ENCODE peak calls at places on chromosomes 7 and 10, in seven cellular contexts. One of them, this sample, is unnamed.

GRCh38 chr10:98713586-98713985 is 266.9 kb upstream of the HPS1 start:
- DNase-seq in uterus: no peak
- DNase-seq in Peyer's patch: no peak
- DNase-seq in transverse colon: no peak
- DNase-seq in testis: no peak
- DNase-seq in adrenal gland: no peak
- DNase-seq in prostate gland: no peak
- DNase-seq in this sample: no peak

GRCh38 chr10:78362406-78363022 is 328.9 kb downstream of the RPS24 start:
- DNase-seq in testis: no peak
- DNase-seq in transverse colon: no peak
- DNase-seq in adrenal gland: peak; percentile 39
- DNase-seq in prostate gland: no peak
- DNase-seq in uterus: no peak
- DNase-seq in Peyer's patch: no peak
- DNase-seq in this sample: no peak

GRCh38 chr7:21911341-21911875 is 34.3 kb downstream of the CDCA7L start:
- DNase-seq in Peyer's patch: no peak
- DNase-seq in transverse colon: no peak
- DNase-seq in testis: no peak
- DNase-seq in adrenal gland: no peak
- DNase-seq in uterus: no peak
- DNase-seq in prostate gland: no peak
- DNase-seq in this sample: no peak

GRCh38 chr10:21315321-21316220 is 209.9 kb downstream of the SKIDA1 start:
- DNase-seq in testis: peak; percentile 94
- DNase-seq in prostate gland: peak; percentile 57
- DNase-seq in uterus: peak; percentile 73
- DNase-seq in transverse colon: no peak
- DNase-seq in adrenal gland: peak; percentile 96
- DNase-seq in Peyer's patch: peak; percentile 17
- DNase-seq in this sample: peak; percentile 57

GRCh38 chr10:62121197-62121550 is 147.5 kb downstream of the RTKN2 start:
- DNase-seq in testis: no peak
- DNase-seq in Peyer's patch: no peak
- DNase-seq in prostate gland: no peak
- DNase-seq in transverse colon: no peak
- DNase-seq in adrenal gland: no peak
- DNase-seq in uterus: no peak
- DNase-seq in this sample: no peak

GRCh38 chr10:24556746-24557742 is 166.6 kb downstream of the ARHGAP21 start:
- DNase-seq in Peyer's patch: no peak
- DNase-seq in uterus: no peak
- DNase-seq in transverse colon: peak; percentile 28
- DNase-seq in prostate gland: peak; percentile 40
- DNase-seq in testis: peak; percentile 42
- DNase-seq in adrenal gland: no peak
- DNase-seq in this sample: peak; percentile 53

GRCh38 chr7:38682602-38683001 is 51.4 kb upstream of the AMPH start:
- DNase-seq in adrenal gland: no peak
- DNase-seq in transverse colon: no peak
- DNase-seq in testis: no peak
- DNase-seq in uterus: no peak
- DNase-seq in Peyer's patch: no peak
- DNase-seq in prostate gland: no peak
- DNase-seq in this sample: no peak

GRCh38 chr7:77935652-77936348 is 137.2 kb downstream of the PHTF2 start:
- DNase-seq in testis: no peak
- DNase-seq in transverse colon: no peak
- DNase-seq in prostate gland: no peak
- DNase-seq in uterus: no peak
- DNase-seq in adrenal gland: no peak
- DNase-seq in Peyer's patch: no peak
- DNase-seq in this sample: no peak

GRCh38 chr7:157543276-157543675 is 206.5 kb downstream of the DNAJB6 start:
- DNase-seq in uterus: no peak
- DNase-seq in testis: no peak
- DNase-seq in adrenal gland: no peak
- DNase-seq in prostate gland: no peak
- DNase-seq in Peyer's patch: no peak
- DNase-seq in transverse colon: no peak
- DNase-seq in this sample: no peak

GRCh38 chr7:29609162-29610030 is 45.8 kb downstream of the PRR15 start:
- DNase-seq in uterus: no peak
- DNase-seq in testis: no peak
- DNase-seq in transverse colon: peak; percentile 65
- DNase-seq in adrenal gland: no peak
- DNase-seq in prostate gland: no peak
- DNase-seq in Peyer's patch: no peak
- DNase-seq in this sample: peak; percentile 36

GRCh38 chr10:22340362-22341189 is 4.7 kb upstream of the SPAG6 start:
- DNase-seq in uterus: peak; percentile 71
- DNase-seq in adrenal gland: peak; percentile 54
- DNase-seq in testis: peak; percentile 82
- DNase-seq in Peyer's patch: peak; percentile 49
- DNase-seq in prostate gland: peak; percentile 53
- DNase-seq in transverse colon: peak; percentile 65
- DNase-seq in this sample: peak; percentile 69

GRCh38 chr7:117995850-117996650 is 122.8 kb upstream of the CTTNBP2 start:
- DNase-seq in adrenal gland: no peak
- DNase-seq in transverse colon: no peak
- DNase-seq in Peyer's patch: no peak
- DNase-seq in uterus: no peak
- DNase-seq in testis: no peak
- DNase-seq in prostate gland: no peak
- DNase-seq in this sample: no peak

GRCh38 chr10:120559800-120560199 is 102.8 kb downstream of the PLPP4 start:
- DNase-seq in testis: no peak
- DNase-seq in adrenal gland: no peak
- DNase-seq in Peyer's patch: no peak
- DNase-seq in uterus: no peak
- DNase-seq in prostate gland: no peak
- DNase-seq in transverse colon: no peak
- DNase-seq in this sample: no peak

GRCh38 chr10:47326306-47326926 is 4.2 kb downstream of the GDF2 start:
- DNase-seq in Peyer's patch: no peak
- DNase-seq in testis: no peak
- DNase-seq in adrenal gland: no peak
- DNase-seq in transverse colon: peak; percentile 12
- DNase-seq in prostate gland: no peak
- DNase-seq in uterus: no peak
- DNase-seq in this sample: peak; percentile 16

GRCh38 chr10:124744047-124744687 is at the start of gene FAM53B:
- DNase-seq in testis: peak; percentile 90
- DNase-seq in Peyer's patch: peak; percentile 79
- DNase-seq in uterus: peak; percentile 82
- DNase-seq in prostate gland: peak; percentile 80
- DNase-seq in transverse colon: peak; percentile 88
- DNase-seq in adrenal gland: peak; percentile 83
- DNase-seq in this sample: peak; percentile 84

GRCh38 chr10:12708921-12709320 is 292.6 kb downstream of the CCDC3 start:
- DNase-seq in testis: peak; percentile 40
- DNase-seq in transverse colon: no peak
- DNase-seq in adrenal gland: no peak
- DNase-seq in uterus: no peak
- DNase-seq in Peyer's patch: no peak
- DNase-seq in prostate gland: no peak
- DNase-seq in this sample: no peak

DNA sequence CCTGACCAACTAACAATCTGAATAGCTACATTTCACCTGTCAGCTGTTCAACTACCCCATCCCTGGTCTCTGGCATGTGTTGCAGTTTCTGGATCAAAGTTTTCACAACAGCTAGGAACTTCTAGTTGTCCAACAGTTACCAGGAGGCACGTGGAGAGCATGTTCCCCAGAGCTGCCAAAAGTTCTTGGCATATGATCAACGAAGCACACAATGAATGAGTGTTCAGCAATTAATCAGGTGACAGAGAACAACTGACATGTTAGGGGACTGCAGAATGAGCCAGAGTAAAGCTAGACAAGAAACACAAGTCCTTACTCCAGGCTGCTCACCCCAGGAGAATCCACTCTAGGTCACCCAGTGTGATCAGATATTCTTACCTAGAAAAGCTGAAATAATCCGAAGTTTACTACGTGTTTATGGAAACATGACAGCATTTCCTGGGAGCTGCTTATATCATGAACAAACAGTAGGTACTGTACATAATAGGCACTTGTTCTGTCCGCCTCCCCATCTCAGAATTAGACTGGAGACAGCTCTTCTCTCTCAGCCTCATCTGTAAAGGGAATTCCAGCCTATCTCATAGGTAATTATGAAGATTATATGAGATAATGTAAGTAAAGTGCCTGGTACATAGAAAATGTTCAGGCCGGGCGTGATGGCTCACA is 50.6 kb downstream of the ZNF438 start:
- DNase-seq in transverse colon: peak; percentile 33
- DNase-seq in Peyer's patch: no peak
- DNase-seq in testis: peak; percentile 87
- DNase-seq in uterus: peak; percentile 63
- DNase-seq in prostate gland: peak; percentile 85
- DNase-seq in adrenal gland: peak; percentile 63
- DNase-seq in this sample: peak; percentile 81
- TF ChIP-seq POLR2A in transverse colon: no peak
- TF ChIP-seq POLR2A in Peyer's patch: no peak
- TF ChIP-seq POLR2A in testis: no peak
- TF ChIP-seq POLR2A in uterus: no peak
- TF ChIP-seq POLR2A in prostate gland: no peak
- TF ChIP-seq POLR2A in adrenal gland: no peak
- TF ChIP-seq POLR2A in this sample: no peak

GRCh38 chr7:100456561-100456957 is 7.5 kb downstream of the SPACDR start:
- DNase-seq in uterus: no peak
- DNase-seq in adrenal gland: no peak
- DNase-seq in transverse colon: no peak
- DNase-seq in testis: no peak
- DNase-seq in Peyer's patch: no peak
- DNase-seq in prostate gland: no peak
- DNase-seq in this sample: no peak
- TF ChIP-seq CTCF in uterus: no peak
- TF ChIP-seq CTCF in adrenal gland: no peak
- TF ChIP-seq CTCF in transverse colon: no peak
- TF ChIP-seq CTCF in testis: no peak
- TF ChIP-seq CTCF in Peyer's patch: no peak
- TF ChIP-seq CTCF in prostate gland: no peak
- TF ChIP-seq CTCF in this sample: no peak

DNA sequence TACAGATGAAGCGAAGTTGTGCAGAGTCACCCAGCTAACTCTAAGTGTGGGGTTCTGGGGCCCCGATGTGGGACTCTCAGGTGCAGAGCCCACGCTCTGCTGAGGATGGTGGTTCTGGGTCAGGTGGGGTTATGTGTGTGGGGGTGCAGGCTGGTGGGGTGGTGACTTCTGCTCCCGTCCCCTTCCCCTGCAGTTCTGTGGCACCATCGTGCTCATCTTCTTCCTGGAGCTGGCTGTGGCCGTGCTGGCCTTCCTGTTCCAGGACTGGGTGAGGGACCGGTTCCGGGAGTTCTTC is 28.6 kb upstream of the SH2D4B start:
- DNase-seq in prostate gland: no peak
- DNase-seq in adrenal gland: no peak
- DNase-seq in transverse colon: no peak
- DNase-seq in uterus: no peak
- DNase-seq in testis: no peak
- DNase-seq in Peyer's patch: no peak
- DNase-seq in this sample: peak; percentile 1
- H3K4me3 ChIP-seq in prostate gland: no peak overlapping the region
- H3K4me3 ChIP-seq in adrenal gland: no peak overlapping the region
- H3K4me3 ChIP-seq in transverse colon: no peak overlapping the region
- H3K4me3 ChIP-seq in uterus: no peak overlapping the region
- H3K4me3 ChIP-seq in testis: no peak overlapping the region
- H3K4me3 ChIP-seq in Peyer's patch: no peak overlapping the region
- H3K4me3 ChIP-seq in this sample: no peak overlapping the region

GRCh38 chr7:155490697-155491628 is 33.0 kb downstream of the EN2 start:
- DNase-seq in Peyer's patch: peak; percentile 64
- DNase-seq in transverse colon: peak; percentile 42
- DNase-seq in adrenal gland: peak; percentile 33
- DNase-seq in testis: peak; percentile 65
- DNase-seq in prostate gland: no peak
- DNase-seq in uterus: peak; percentile 39
- DNase-seq in this sample: peak; percentile 36
- TF ChIP-seq POLR2A in Peyer's patch: no peak
- TF ChIP-seq POLR2A in transverse colon: no peak
- TF ChIP-seq POLR2A in adrenal gland: no peak
- TF ChIP-seq POLR2A in testis: no peak
- TF ChIP-seq POLR2A in prostate gland: no peak
- TF ChIP-seq POLR2A in uterus: no peak
- TF ChIP-seq POLR2A in this sample: no peak

GRCh38 chr7:121510302-121510701 is 114.2 kb upstream of the FAM3C start:
- DNase-seq in testis: no peak
- DNase-seq in Peyer's patch: no peak
- DNase-seq in prostate gland: no peak
- DNase-seq in uterus: no peak
- DNase-seq in transverse colon: no peak
- DNase-seq in adrenal gland: no peak
- DNase-seq in this sample: peak; percentile 53
- TF ChIP-seq CTCF in testis: no peak
- TF ChIP-seq CTCF in Peyer's patch: peak; percentile 12
- TF ChIP-seq CTCF in prostate gland: no peak
- TF ChIP-seq CTCF in uterus: no peak
- TF ChIP-seq CTCF in transverse colon: no peak
- TF ChIP-seq CTCF in adrenal gland: peak; percentile 34
- TF ChIP-seq CTCF in this sample: peak; percentile 31

GRCh38 chr7:148505955-148506354 is 84.6 kb upstream of the C7orf33 start:
- DNase-seq in Peyer's patch: no peak
- DNase-seq in transverse colon: no peak
- DNase-seq in adrenal gland: no peak
- DNase-seq in prostate gland: no peak
- DNase-seq in uterus: no peak
- DNase-seq in testis: no peak
- DNase-seq in this sample: no peak

GRCh38 chr7:148500978-148501377 is 89.6 kb upstream of the C7orf33 start:
- DNase-seq in adrenal gland: no peak
- DNase-seq in testis: no peak
- DNase-seq in prostate gland: no peak
- DNase-seq in uterus: no peak
- DNase-seq in Peyer's patch: no peak
- DNase-seq in transverse colon: no peak
- DNase-seq in this sample: no peak

GRCh38 chr7:148503900-148504487 is 86.6 kb upstream of the C7orf33 start:
- DNase-seq in prostate gland: no peak
- DNase-seq in testis: no peak
- DNase-seq in adrenal gland: no peak
- DNase-seq in transverse colon: no peak
- DNase-seq in Peyer's patch: no peak
- DNase-seq in uterus: no peak
- DNase-seq in this sample: no peak

GRCh38 chr7:148501707-148502139 is 88.8 kb upstream of the C7orf33 start:
- DNase-seq in transverse colon: peak; percentile 40
- DNase-seq in uterus: no peak
- DNase-seq in Peyer's patch: peak; percentile 50
- DNase-seq in adrenal gland: peak; percentile 17
- DNase-seq in prostate gland: peak; percentile 11
- DNase-seq in testis: peak; percentile 51
- DNase-seq in this sample: no peak
- H3K4me3 ChIP-seq in transverse colon: peak overlapping the region; percentile 8
- H3K4me3 ChIP-seq in uterus: no peak overlapping the region
- H3K4me3 ChIP-seq in Peyer's patch: peak overlapping the region; percentile 21
- H3K4me3 ChIP-seq in adrenal gland: no peak overlapping the region
- H3K4me3 ChIP-seq in prostate gland: peak overlapping the region; percentile 9
- H3K4me3 ChIP-seq in testis: peak overlapping the region; percentile 1
- H3K4me3 ChIP-seq in this sample: no peak overlapping the region

GRCh38 chr7:129501760-129502707 is at the start of gene SMKR1:
- DNase-seq in uterus: peak; percentile 53
- DNase-seq in prostate gland: peak; percentile 68
- DNase-seq in Peyer's patch: peak; percentile 92
- DNase-seq in adrenal gland: peak; percentile 79
- DNase-seq in testis: peak; percentile 85
- DNase-seq in transverse colon: peak; percentile 88
- DNase-seq in this sample: peak; percentile 85
- TF ChIP-seq POLR2A in uterus: no peak
- TF ChIP-seq POLR2A in prostate gland: no peak
- TF ChIP-seq POLR2A in Peyer's patch: no peak
- TF ChIP-seq POLR2A in adrenal gland: peak; percentile 32
- TF ChIP-seq POLR2A in testis: no peak
- TF ChIP-seq POLR2A in transverse colon: no peak
- TF ChIP-seq POLR2A in this sample: peak; percentile 11

This sample was measured in body of pancreas.